ENCODE peak calls at places on chromosomes 16 and 17, in four cellular contexts. Y, A, K and S are unnamed samples.

GRCh38 chr16:684067-684794 is at the start of gene JMJD8:
- DNase-seq in Y (peak), A (peak), K (peak), S (peak)

GRCh38 chr17:65294184-65294719 is 157.1 kb downstream of the RGS9 start:
- DNase-seq in Y (peak), A (peak), K (no peak), S (peak)

GRCh38 chr17:56593073-56593740 is at the start of gene NOG:
- DNase-seq in Y (no peak), A (peak), K (no peak), S (peak)

GRCh38 chr17:45341389-45342158 is 24.8 kb upstream of the MAP3K14 start:
- DNase-seq in Y (peak), A (peak), K (no peak), S (peak)

GRCh38 chr16:68936729-68937631 is 93.6 kb downstream of the TANGO6 start:
- DNase-seq in Y (no peak), A (no peak), K (no peak), S (no peak)

GRCh38 chr16:48356633-48357376 is 28.4 kb downstream of the SIAH1 start:
- DNase-seq in Y (no peak), A (no peak), K (no peak), S (no peak)

GRCh38 chr17:44307387-44308186 is 814 bp upstream of the RUNDC3A start:
- DNase-seq in Y (peak), A (peak), K (no peak), S (peak)

GRCh38 chr17:51692917-51693316 is 432.6 kb downstream of the UTP18 start:
- DNase-seq in Y (no peak), A (no peak), K (no peak), S (no peak)

GRCh38 chr17:48153711-48154642 is 46.4 kb downstream of the SNX11 start:
- DNase-seq in Y (peak), A (peak), K (peak), S (peak)

GRCh38 chr16:50315346-50315997 is 49.1 kb downstream of the ADCY7 start:
- DNase-seq in Y (peak), A (no peak), K (no peak), S (no peak)

GRCh38 chr16:12178251-12178990 is 201.9 kb downstream of the SNX29 start:
- DNase-seq in Y (peak), A (no peak), K (no peak), S (no peak)

GRCh38 chr16:83882118-83882879 is 16.6 kb upstream of the MLYCD start:
- DNase-seq in Y (no peak), A (no peak), K (no peak), S (no peak)

GRCh38 chr17:15237106-15237425 is 28.1 kb downstream of the PMP22 start:
- DNase-seq in Y (no peak), A (no peak), K (no peak), S (no peak)

GRCh38 chr17:55741353-55741700 is 9.5 kb upstream of the PCTP start:
- DNase-seq in Y (no peak), A (no peak), K (no peak), S (no peak)

GRCh38 chr16:88385831-88386815 is 3.4 kb downstream of the ZNF469 start:
- DNase-seq in Y (no peak), A (no peak), K (no peak), S (no peak)

GRCh38 chr17:31888124-31888523 is 13.4 kb downstream of the UTP6 start:
- DNase-seq in Y (no peak), A (no peak), K (no peak), S (no peak)

GRCh38 chr17:63426917-63427308 is 19.2 kb downstream of the CYB561 start:
- DNase-seq in Y (no peak), A (no peak), K (no peak), S (no peak)

GRCh38 chr16:88013091-88013609 is 61.9 kb downstream of the BANP start:
- DNase-seq in Y (peak), A (peak), K (no peak), S (no peak)

GRCh38 chr17:37640016-37640415 is 3.2 kb downstream of the DDX52 start:
- DNase-seq in Y (no peak), A (no peak), K (no peak), S (no peak)

GRCh38 chr17:17774009-17774881 is 62.5 kb downstream of the SREBF1 start:
- DNase-seq in Y (peak), A (peak), K (no peak), S (no peak)

GRCh38 chr16:88439706-88440105 is 13.4 kb upstream of the ZFPM1 start:
- DNase-seq in Y (no peak), A (no peak), K (no peak), S (no peak)

GRCh38 chr17:42154514-42154883 is 290 bp downstream of the RAB5C start:
- DNase-seq in Y (no peak), A (no peak), K (no peak), S (no peak)

GRCh38 chr17:38333635-38334295 is 10.0 kb downstream of the GPR179 start:
- DNase-seq in Y (peak), A (peak), K (no peak), S (peak)

GRCh38 chr16:69501956-69502457 is 63.8 kb upstream of the NFAT5 start:
- DNase-seq in Y (no peak), A (no peak), K (no peak), S (no peak)

GRCh38 chr17:68346448-68346847 is 55.2 kb downstream of the ARSG start:
- DNase-seq in Y (peak), A (no peak), K (no peak), S (no peak)

GRCh38 chr17:56935461-56935860 is 21.6 kb upstream of the TRIM25 start:
- DNase-seq in Y (no peak), A (no peak), K (no peak), S (no peak)

GRCh38 chr16:67773099-67773498 is 33.3 kb downstream of the RANBP10 start:
- DNase-seq in Y (peak), A (no peak), K (no peak), S (no peak)

GRCh38 chr17:61457226-61457983 is 5.2 kb downstream of the TBX4 start:
- DNase-seq in Y (no peak), A (no peak), K (no peak), S (no peak)

GRCh38 chr17:75516619-75517276 is 420 bp downstream of the TSEN54 start:
- DNase-seq in Y (peak), A (peak), K (no peak), S (no peak)

GRCh38 chr17:81246679-81247338 is 7.7 kb downstream of the NDUFAF8 start:
- DNase-seq in Y (no peak), A (no peak), K (no peak), S (no peak)